ENCODE peak calls at places on chromosomes 1 and 21, in six cellular contexts. U, R, G, B, L and K are unnamed samples.

GRCh38 chr1:15425961-15426360 is 12.3 kb upstream of the CTRC start:
- DNase-seq in U (no peak), R (no peak), G (no peak), B (no peak), L (no peak), K (no peak)

GRCh38 chr1:119462964-119463363 is 44.0 kb upstream of the HSD3B1 start:
- DNase-seq in U (no peak), R (no peak), G (no peak), B (no peak), L (no peak), K (no peak)

GRCh38 chr1:229164836-229165285 is 106.0 kb upstream of the RAB4A start:
- DNase-seq in U (no peak), R (peak), G (no peak), B (no peak), L (no peak), K (no peak)

GRCh38 chr1:30663596-30664091 is 59.7 kb downstream of the MATN1 start:
- DNase-seq in U (no peak), R (no peak), G (no peak), B (no peak), L (no peak), K (no peak)

GRCh38 chr1:20589331-20590312 is 725 bp downstream of the CDA start:
- DNase-seq in U (peak), R (peak), G (peak), B (no peak), L (no peak), K (peak)

GRCh38 chr21:43825936-43826622 is 36.7 kb downstream of the RRP1 start:
- DNase-seq in U (no peak), R (no peak), G (no peak), B (no peak), L (no peak), K (no peak)

GRCh38 chr1:93219443-93219842 is 38.9 kb downstream of the CCDC18 start:
- DNase-seq in U (peak), R (no peak), G (no peak), B (no peak), L (no peak), K (no peak)

GRCh38 chr1:218735436-218735835 is 390.3 kb downstream of the TGFB2 start:
- DNase-seq in U (no peak), R (no peak), G (peak), B (no peak), L (no peak), K (no peak)

GRCh38 chr1:165241321-165241720 is 115.2 kb downstream of the LMX1A start:
- DNase-seq in U (no peak), R (no peak), G (no peak), B (no peak), L (no peak), K (no peak)

GRCh38 chr1:100670083-100670482 is 49.5 kb upstream of the VCAM1 start:
- DNase-seq in U (no peak), R (no peak), G (no peak), B (no peak), L (no peak), K (no peak)

GRCh38 chr1:223350361-223350908 is 13.5 kb downstream of the SUSD4 start:
- DNase-seq in U (no peak), R (no peak), G (no peak), B (no peak), L (no peak), K (no peak)

GRCh38 chr1:193513032-193513431 is 326.6 kb upstream of the B3GALT2 start:
- DNase-seq in U (no peak), R (no peak), G (no peak), B (no peak), L (no peak), K (no peak)

GRCh38 chr21:45540601-45540970 is 1.7 kb downstream of the SLC19A1 start:
- DNase-seq in U (no peak), R (no peak), G (no peak), B (no peak), L (no peak), K (no peak)

GRCh38 chr21:26800001-26800400 is 45.2 kb downstream of the ADAMTS1 start:
- DNase-seq in U (no peak), R (no peak), G (no peak), B (peak), L (no peak), K (no peak)

GRCh38 chr1:41806472-41807155 is 112.1 kb downstream of the HIVEP3 start:
- DNase-seq in U (no peak), R (no peak), G (no peak), B (no peak), L (no peak), K (no peak)

GRCh38 chr1:204623365-204623893 is 62.1 kb downstream of the LRRN2 start:
- DNase-seq in U (no peak), R (peak), G (peak), B (no peak), L (no peak), K (no peak)

GRCh38 chr1:210373878-210374599 is 45.3 kb downstream of the HHAT start:
- DNase-seq in U (peak), R (peak), G (peak), B (no peak), L (no peak), K (no peak)

GRCh38 chr1:1099506-1100183 is 16.2 kb downstream of the C1orf159 start:
- DNase-seq in U (no peak), R (no peak), G (no peak), B (no peak), L (no peak), K (no peak)

GRCh38 chr1:168291222-168291824 is 10.6 kb downstream of the TBX19 start:
- DNase-seq in U (no peak), R (no peak), G (no peak), B (no peak), L (no peak), K (no peak)

GRCh38 chr1:66951513-66951912 is 26.7 kb downstream of the MIER1 start:
- DNase-seq in U (no peak), R (no peak), G (peak), B (no peak), L (no peak), K (no peak)